ENCODE peak calls at places on chromosomes 7 and 10, in ten cellular contexts. M is IMR-90, N is body of pancreas, W is cardiac muscle cell, O is heart right ventricle, J is ovary, H is GM10248, I is nephron progenitor cell, D is right lobe of liver, P is RWPE2. Z is an unnamed sample.

GRCh38 chr10:80609331-80609730 is 71.6 kb downstream of the SH2D4B start:
- DNase-seq in M (no peak), N (no peak), W (no peak), O (no peak), J (no peak), H (no peak), I (no peak), D (peak), P (no peak), Z (no peak)

GRCh38 chr10:34492081-34492480 is 323.0 kb downstream of the PARD3 start:
- DNase-seq in M (no peak), N (no peak), W (no peak), O (no peak), J (no peak), H (no peak), I (no peak), D (no peak), P (peak), Z (no peak)

GRCh38 chr10:29858352-29859267 is 200.8 kb downstream of the JCAD start:
- DNase-seq in M (peak), N (peak), W (peak), O (peak), J (peak), H (no peak), I (peak), D (peak), P (no peak), Z (peak)

GRCh38 chr10:6278519-6279120 is 75.9 kb downstream of the PFKFB3 start:
- DNase-seq in M (no peak), N (no peak), W (peak), O (no peak), J (no peak), H (no peak), I (no peak), D (no peak), P (no peak), Z (no peak)

GRCh38 chr10:131841669-131842139 is 59.1 kb upstream of the PPP2R2D start:
- DNase-seq in M (no peak), N (no peak), W (no peak), O (no peak), J (peak), H (no peak), I (no peak), D (no peak), P (peak), Z (peak)

GRCh38 chr7:9575716-9576115 is 1142.3 kb downstream of the NXPH1 start:
- DNase-seq in M (no peak), N (no peak), W (no peak), O (no peak), J (no peak), H (no peak), I (no peak), D (no peak), P (no peak), Z (no peak)

GRCh38 chr10:11603741-11604140 is 7.7 kb downstream of the USP6NL start:
- DNase-seq in M (no peak), N (no peak), W (no peak), O (no peak), J (no peak), H (no peak), I (no peak), D (no peak), P (no peak), Z (no peak)

GRCh38 chr7:23235688-23236280 is 10.8 kb upstream of the GPNMB start:
- DNase-seq in M (peak), N (no peak), W (no peak), O (no peak), J (no peak), H (no peak), I (no peak), D (no peak), P (peak), Z (no peak)

GRCh38 chr7:36216063-36216684 is 63.1 kb downstream of the EEPD1 start:
- DNase-seq in M (peak), N (no peak), W (no peak), O (no peak), J (no peak), H (no peak), I (no peak), D (no peak), P (no peak), Z (no peak)

GRCh38 chr10:30987463-30987862 is 44.2 kb downstream of the ZNF438 start:
- DNase-seq in M (no peak), N (no peak), W (no peak), O (no peak), J (no peak), H (no peak), I (no peak), D (no peak), P (no peak), Z (no peak)

GRCh38 chr10:72638586-72639440 is 12.9 kb upstream of the MICU1 start:
- DNase-seq in M (no peak), N (peak), W (no peak), O (no peak), J (no peak), H (no peak), I (no peak), D (no peak), P (no peak), Z (no peak)

GRCh38 chr10:116170815-116171250 is 102.2 kb downstream of the GFRA1 start:
- DNase-seq in M (peak), N (no peak), W (no peak), O (no peak), J (no peak), H (no peak), I (no peak), D (no peak), P (no peak), Z (no peak)

GRCh38 chr7:30226593-30227268 is 57.7 kb upstream of the ZNRF2 start:
- DNase-seq in M (no peak), N (peak), W (peak), O (no peak), J (no peak), H (no peak), I (peak), D (peak), P (no peak), Z (peak)

GRCh38 chr7:12803542-12803941 is 116.1 kb downstream of the ARL4A start:
- DNase-seq in M (no peak), N (no peak), W (no peak), O (no peak), J (no peak), H (no peak), I (no peak), D (no peak), P (no peak), Z (no peak)

GRCh38 chr7:5143935-5144903 is 45.8 kb upstream of the WIPI2 start:
- DNase-seq in M (peak), N (no peak), W (no peak), O (no peak), J (no peak), H (peak), I (no peak), D (no peak), P (peak), Z (peak)

GRCh38 chr7:99002827-99003212 is 124.5 kb downstream of the TRRAP start:
- DNase-seq in M (no peak), N (no peak), W (no peak), O (no peak), J (no peak), H (no peak), I (no peak), D (no peak), P (no peak), Z (no peak)

GRCh38 chr7:22338875-22339274 is 18.1 kb downstream of the RAPGEF5 start:
- DNase-seq in M (no peak), N (no peak), W (no peak), O (no peak), J (no peak), H (no peak), I (no peak), D (no peak), P (no peak), Z (no peak)

GRCh38 chr10:70562036-70562710 is 40.4 kb downstream of the PRF1 start:
- DNase-seq in M (no peak), N (no peak), W (no peak), O (no peak), J (peak), H (no peak), I (no peak), D (no peak), P (peak), Z (no peak)

GRCh38 chr10:122213766-122214165 is 57.3 kb upstream of the BTBD16 start:
- DNase-seq in M (no peak), N (no peak), W (no peak), O (no peak), J (no peak), H (no peak), I (no peak), D (no peak), P (no peak), Z (no peak)

GRCh38 chr10:132396495-132397035 is 435 bp upstream of the PWWP2B start:
- DNase-seq in M (peak), N (peak), W (peak), O (peak), J (peak), H (peak), I (peak), D (no peak), P (no peak), Z (peak)

GRCh38 chr7:149493366-149493765 is 4.2 kb downstream of the ZNF746 start:
- DNase-seq in M (no peak), N (no peak), W (no peak), O (no peak), J (no peak), H (no peak), I (no peak), D (no peak), P (no peak), Z (no peak)

GRCh38 chr7:32216759-32217158 is 146.6 kb upstream of the PDE1C start:
- DNase-seq in M (no peak), N (no peak), W (no peak), O (no peak), J (no peak), H (no peak), I (no peak), D (no peak), P (no peak), Z (no peak)

GRCh38 chr10:58952747-58953466 is 223.5 kb upstream of the PHYHIPL start:
- DNase-seq in M (peak), N (peak), W (peak), O (peak), J (no peak), H (peak), I (peak), D (peak), P (no peak), Z (peak)

GRCh38 chr7:43534110-43534509 is 48.8 kb upstream of the STK17A start:
- DNase-seq in M (peak), N (no peak), W (no peak), O (no peak), J (no peak), H (no peak), I (no peak), D (no peak), P (no peak), Z (no peak)

GRCh38 chr7:126780993-126781392 is 471.7 kb downstream of the GRM8 start:
- DNase-seq in M (no peak), N (no peak), W (no peak), O (no peak), J (no peak), H (peak), I (no peak), D (no peak), P (no peak), Z (no peak)

GRCh38 chr7:167976-168791 is 24.2 kb upstream of the FAM20C start:
- DNase-seq in M (no peak), N (no peak), W (no peak), O (no peak), J (peak), H (no peak), I (no peak), D (no peak), P (peak), Z (no peak)

GRCh38 chr10:20598590-20598989 is 298.5 kb downstream of the NEBL start:
- DNase-seq in M (peak), N (no peak), W (no peak), O (peak), J (peak), H (no peak), I (no peak), D (no peak), P (peak), Z (peak)

GRCh38 chr7:105648561-105649401 is 67.5 kb upstream of the EFCAB10 start:
- DNase-seq in M (no peak), N (peak), W (no peak), O (no peak), J (no peak), H (no peak), I (no peak), D (peak), P (no peak), Z (peak)

GRCh38 chr10:14476641-14477407 is 146.1 kb upstream of the FRMD4A start:
- DNase-seq in M (peak), N (no peak), W (no peak), O (no peak), J (no peak), H (no peak), I (no peak), D (peak), P (no peak), Z (no peak)

GRCh38 chr10:14478201-14478600 is 147.5 kb upstream of the FRMD4A start:
- DNase-seq in M (no peak), N (peak), W (no peak), O (no peak), J (no peak), H (no peak), I (no peak), D (peak), P (no peak), Z (no peak)

GRCh38 chr10:14481014-14481413 is 150.3 kb upstream of the FRMD4A start:
- DNase-seq in M (no peak), N (no peak), W (no peak), O (no peak), J (no peak), H (no peak), I (no peak), D (no peak), P (no peak), Z (no peak)

GRCh38 chr10:14477408-14477710 is 146.6 kb upstream of the FRMD4A start:
- DNase-seq in M (peak), N (no peak), W (no peak), O (no peak), J (no peak), H (no peak), I (no peak), D (no peak), P (no peak), Z (no peak)

GRCh38 chr10:14478639-14479038 is 147.9 kb upstream of the FRMD4A start:
- DNase-seq in M (peak), N (peak), W (peak), O (peak), J (peak), H (peak), I (peak), D (peak), P (no peak), Z (peak)
- TF ChIP-seq CTCF in M (peak), N (peak), W (peak), O (peak), J (no peak), H (peak), I (peak), D (peak), P (peak), Z (peak)

DNA sequence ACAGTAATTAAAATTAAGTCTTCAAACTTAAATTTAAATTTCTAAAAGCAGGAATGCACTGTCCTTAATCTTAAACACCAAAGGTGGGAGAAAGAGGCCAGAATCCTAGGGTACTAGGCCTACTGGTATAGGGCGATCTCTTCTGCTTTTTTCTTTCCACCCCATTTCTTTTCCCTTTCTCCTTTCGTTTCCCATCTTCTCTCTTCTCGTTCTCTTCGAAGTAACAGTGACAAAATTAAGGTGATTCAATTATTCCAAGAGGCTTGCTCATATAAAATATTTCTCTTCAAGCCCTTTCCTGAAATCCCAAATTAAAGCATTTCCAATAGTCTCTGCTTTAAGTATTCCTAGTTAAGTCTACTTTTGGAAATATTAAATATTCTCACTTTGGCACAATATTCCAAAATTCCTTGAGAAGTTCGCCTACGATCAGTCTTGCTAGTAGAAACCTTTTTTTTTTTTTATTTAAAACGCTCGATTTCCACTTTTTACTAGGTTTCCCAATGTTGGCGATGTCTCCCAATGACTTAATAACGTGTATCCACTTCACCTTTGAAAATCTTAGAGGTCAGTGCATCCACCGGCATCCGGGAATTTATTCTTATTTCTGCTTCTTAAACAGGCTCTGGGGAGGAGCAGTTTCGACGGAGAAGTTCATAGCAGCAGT is 765 bp upstream of the LCOR start:
- DNase-seq in M (no peak), N (no peak), W (no peak), O (no peak), J (no peak), H (no peak), I (no peak), D (no peak), P (no peak), Z (no peak)
- TF ChIP-seq CTCF in M (no peak), N (no peak), W (no peak), O (no peak), J (no peak), H (no peak), I (no peak), D (no peak), P (no peak), Z (no peak)

GRCh38 chr10:114876602-114877300 is 55.2 kb downstream of the FHIP2A start:
- DNase-seq in M (peak), N (peak), W (peak), O (peak), J (peak), H (peak), I (peak), D (peak), P (peak), Z (peak)

GRCh38 chr10:114872519-114873087 is 51.0 kb downstream of the FHIP2A start:
- DNase-seq in M (no peak), N (no peak), W (no peak), O (no peak), J (no peak), H (no peak), I (no peak), D (no peak), P (no peak), Z (no peak)

GRCh38 chr10:114877301-114877644 is 55.7 kb downstream of the FHIP2A start:
- DNase-seq in M (no peak), N (no peak), W (no peak), O (no peak), J (no peak), H (no peak), I (no peak), D (no peak), P (no peak), Z (no peak)

GRCh38 chr10:114876169-114876568 is 54.6 kb downstream of the FHIP2A start:
- DNase-seq in M (no peak), N (no peak), W (no peak), O (peak), J (no peak), H (no peak), I (no peak), D (no peak), P (no peak), Z (no peak)

GRCh38 chr10:114874827-114875541 is 53.4 kb downstream of the FHIP2A start:
- DNase-seq in M (peak), N (no peak), W (peak), O (no peak), J (no peak), H (peak), I (peak), D (no peak), P (no peak), Z (peak)
- TF ChIP-seq CTCF in M (peak), N (no peak), W (peak), O (no peak), J (no peak), H (peak), I (no peak), D (no peak), P (no peak), Z (peak)

DNA sequence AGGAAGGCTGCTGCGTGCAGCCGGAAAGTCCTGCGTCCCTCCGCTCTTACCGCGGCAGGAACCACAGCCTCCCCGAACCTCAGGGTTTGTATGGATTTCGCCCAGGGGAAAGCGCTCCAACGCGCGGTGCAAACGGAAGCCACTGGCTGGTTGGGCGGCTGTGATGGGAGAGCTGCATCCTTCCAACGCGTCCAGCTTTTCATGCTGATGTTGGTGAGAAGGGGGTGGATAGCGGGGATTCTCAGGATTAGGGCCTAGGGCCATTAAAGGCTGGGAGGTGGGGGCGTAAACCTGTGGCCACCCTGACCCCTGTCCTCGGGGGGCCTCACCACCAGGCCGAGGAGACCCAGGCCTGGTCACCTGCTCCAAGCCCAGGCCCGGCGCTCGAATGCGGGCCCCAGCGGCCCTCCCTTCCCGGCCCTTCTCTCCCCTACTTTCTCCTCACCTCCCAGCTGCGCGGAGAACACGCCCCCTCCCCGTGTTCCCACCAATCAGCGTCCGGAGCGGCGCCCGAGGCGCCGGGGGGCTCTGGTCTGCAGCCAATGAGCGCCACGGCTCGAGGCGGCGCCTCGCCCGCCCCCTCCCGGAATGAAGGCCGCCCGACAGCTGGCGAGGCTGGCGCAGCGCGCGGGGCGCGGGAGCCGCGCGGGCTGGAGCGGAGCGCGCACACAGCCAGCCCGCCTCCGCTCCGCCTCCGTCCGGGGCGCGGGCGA is 458 bp upstream of the NANOS1 start:
- DNase-seq in M (peak), N (peak), W (peak), O (peak), J (peak), H (peak), I (peak), D (peak), P (peak), Z (peak)
- TF ChIP-seq CTCF in M (peak), N (no peak), W (no peak), O (peak), J (no peak), H (no peak), I (no peak), D (peak), P (peak), Z (no peak)

GRCh38 chr7:2474224-2474623 is 2.0 kb downstream of the GRIFIN start:
- DNase-seq in M (no peak), N (no peak), W (no peak), O (no peak), J (no peak), H (no peak), I (no peak), D (no peak), P (peak), Z (no peak)

GRCh38 chr7:2471022-2471329 is 5.2 kb downstream of the GRIFIN start:
- DNase-seq in M (peak), N (no peak), W (no peak), O (no peak), J (no peak), H (no peak), I (no peak), D (no peak), P (peak), Z (no peak)

GRCh38 chr7:2471396-2471795 is 4.8 kb downstream of the GRIFIN start:
- DNase-seq in M (peak), N (no peak), W (no peak), O (peak), J (no peak), H (no peak), I (no peak), D (no peak), P (peak), Z (no peak)

GRCh38 chr7:2473496-2474180 is 2.6 kb downstream of the GRIFIN start:
- DNase-seq in M (no peak), N (no peak), W (no peak), O (no peak), J (no peak), H (no peak), I (no peak), D (no peak), P (no peak), Z (no peak)

GRCh38 chr7:2472744-2473143 is 3.5 kb downstream of the GRIFIN start:
- DNase-seq in M (no peak), N (no peak), W (no peak), O (no peak), J (no peak), H (no peak), I (no peak), D (no peak), P (no peak), Z (no peak)
- TF ChIP-seq CTCF in M (no peak), N (no peak), W (no peak), O (no peak), J (no peak), H (no peak), I (no peak), D (no peak), P (no peak), Z (no peak)

GRCh38 chr7:116576350-116577319 is 51.8 kb downstream of the CAV1 start:
- DNase-seq in M (peak), N (no peak), W (no peak), O (no peak), J (no peak), H (no peak), I (no peak), D (no peak), P (peak), Z (no peak)
- TF ChIP-seq CTCF in M (no peak), N (no peak), W (peak), O (no peak), J (no peak), H (no peak), I (no peak), D (no peak), P (no peak), Z (no peak)

GRCh38 chr7:1593091-1593866 is 23.4 kb upstream of the PSMG3 start:
- DNase-seq in M (no peak), N (no peak), W (no peak), O (no peak), J (no peak), H (no peak), I (no peak), D (no peak), P (no peak), Z (peak)
- TF ChIP-seq CTCF in M (peak), N (no peak), W (peak), O (peak), J (no peak), H (peak), I (peak), D (no peak), P (peak), Z (peak)

GRCh38 chr10:83274088-83274487 is 865.2 kb upstream of the GHITM start:
- DNase-seq in M (no peak), N (no peak), W (peak), O (no peak), J (no peak), H (no peak), I (no peak), D (no peak), P (no peak), Z (peak)

GRCh38 chr10:83276971-83277370 is 862.3 kb upstream of the GHITM start:
- DNase-seq in M (no peak), N (no peak), W (no peak), O (no peak), J (no peak), H (no peak), I (no peak), D (no peak), P (no peak), Z (no peak)

GRCh38 chr10:83273035-83273434 is 866.3 kb upstream of the GHITM start:
- DNase-seq in M (no peak), N (no peak), W (no peak), O (no peak), J (no peak), H (no peak), I (no peak), D (no peak), P (no peak), Z (no peak)
- TF ChIP-seq CTCF in M (no peak), N (no peak), W (no peak), O (no peak), J (no peak), H (no peak), I (peak), D (no peak), P (no peak), Z (no peak)

Z was measured in BE2C.